ENCODE peak calls at places on chromosome 20, in four cellular contexts. One of them, this sample, is unnamed.
A peak's percentile ranks its signal among the peaks of the same experiment; 100 is the strongest.

GRCh38 chr20:25622450-25623224 is 1.2 kb downstream of the NANP start:
- DNase-seq in heart right ventricle: no peak
- DNase-seq in breast epithelium: no peak
- DNase-seq in pancreas: no peak
- DNase-seq in this sample: no peak

GRCh38 chr20:45211569-45212474 is 5.0 kb downstream of the SEMG1 start:
- DNase-seq in pancreas: no peak
- DNase-seq in breast epithelium: no peak
- DNase-seq in heart right ventricle: no peak
- DNase-seq in this sample: no peak

GRCh38 chr20:20482453-20482852 is 114.5 kb downstream of the INSM1 start:
- DNase-seq in heart right ventricle: no peak
- DNase-seq in pancreas: no peak
- DNase-seq in breast epithelium: no peak
- DNase-seq in this sample: no peak

GRCh38 chr20:18056174-18057105 is 1.3 kb downstream of the OVOL2 start:
- DNase-seq in pancreas: peak; percentile 19
- DNase-seq in breast epithelium: no peak
- DNase-seq in heart right ventricle: no peak
- DNase-seq in this sample: peak; percentile 46

GRCh38 chr20:38599410-38599882 is 2.2 kb upstream of the ARHGAP40 start:
- DNase-seq in pancreas: peak; percentile 74
- DNase-seq in breast epithelium: peak; percentile 72
- DNase-seq in heart right ventricle: peak; percentile 60
- DNase-seq in this sample: peak; percentile 85

GRCh38 chr20:11094711-11095110 is 420.9 kb upstream of the JAG1 start:
- DNase-seq in breast epithelium: no peak
- DNase-seq in pancreas: no peak
- DNase-seq in heart right ventricle: no peak
- DNase-seq in this sample: no peak

GRCh38 chr20:6954219-6954618 is 186.7 kb downstream of the BMP2 start:
- DNase-seq in pancreas: no peak
- DNase-seq in heart right ventricle: no peak
- DNase-seq in breast epithelium: no peak
- DNase-seq in this sample: no peak

GRCh38 chr20:18984238-18985200 is 170.9 kb downstream of the SCP2D1 start:
- DNase-seq in pancreas: peak; percentile 21
- DNase-seq in heart right ventricle: no peak
- DNase-seq in breast epithelium: no peak
- DNase-seq in this sample: no peak

GRCh38 chr20:33370296-33370695 is 31.0 kb downstream of the CDK5RAP1 start:
- DNase-seq in heart right ventricle: no peak
- DNase-seq in breast epithelium: no peak
- DNase-seq in pancreas: no peak
- DNase-seq in this sample: no peak

GRCh38 chr20:57577679-57578475 is 17.0 kb downstream of the PCK1 start:
- DNase-seq in heart right ventricle: no peak
- DNase-seq in breast epithelium: no peak
- DNase-seq in pancreas: no peak
- DNase-seq in this sample: peak; percentile 75

GRCh38 chr20:42041000-42041565 is 422.9 kb upstream of the CHD6 start:
- DNase-seq in breast epithelium: no peak
- DNase-seq in pancreas: no peak
- DNase-seq in heart right ventricle: no peak
- DNase-seq in this sample: no peak

GRCh38 chr20:45323731-45324130 is 15.6 kb upstream of the MATN4 start:
- DNase-seq in pancreas: no peak
- DNase-seq in heart right ventricle: no peak
- DNase-seq in breast epithelium: no peak
- DNase-seq in this sample: no peak

GRCh38 chr20:1225263-1225728 is 548 bp upstream of the RAD21L1 start:
- DNase-seq in breast epithelium: peak; percentile 32
- DNase-seq in pancreas: no peak
- DNase-seq in heart right ventricle: no peak
- DNase-seq in this sample: no peak
- H3K4me1 ChIP-seq in breast epithelium: no peaks in the 10 kb centered on the region
- H3K4me1 ChIP-seq in pancreas: no peaks in the 10 kb centered on the region
- H3K4me1 ChIP-seq in heart right ventricle: peaks cover 8% of the 10 kb centered on the region
- H3K4me1 ChIP-seq in this sample: no peaks in the 10 kb centered on the region

GRCh38 chr20:31722388-31723281 is at the start of gene BCL2L1:
- DNase-seq in heart right ventricle: peak; percentile 90
- DNase-seq in breast epithelium: peak; percentile 89
- DNase-seq in pancreas: peak; percentile 85
- DNase-seq in this sample: peak; percentile 92

GRCh38 chr20:31721408-31722332 is 998 bp downstream of the BCL2L1 start:
- DNase-seq in breast epithelium: no peak
- DNase-seq in heart right ventricle: no peak
- DNase-seq in pancreas: no peak
- DNase-seq in this sample: peak; percentile 68

GRCh38 chr20:31718952-31719643 is 3.6 kb downstream of the BCL2L1 start:
- DNase-seq in pancreas: no peak
- DNase-seq in heart right ventricle: no peak
- DNase-seq in breast epithelium: peak; percentile 91
- DNase-seq in this sample: no peak

GRCh38 chr20:31719644-31720485 is 2.8 kb downstream of the BCL2L1 start:
- DNase-seq in breast epithelium: peak; percentile 51
- DNase-seq in pancreas: no peak
- DNase-seq in heart right ventricle: no peak
- DNase-seq in this sample: no peak

GRCh38 chr20:31720486-31721407 is 1.9 kb downstream of the BCL2L1 start:
- DNase-seq in pancreas: no peak
- DNase-seq in heart right ventricle: no peak
- DNase-seq in breast epithelium: no peak
- DNase-seq in this sample: peak; percentile 71
- TF ChIP-seq CTCF in pancreas: no peak
- TF ChIP-seq CTCF in heart right ventricle: no peak
- TF ChIP-seq CTCF in breast epithelium: no peak
- TF ChIP-seq CTCF in this sample: no peak

GRCh38 chr20:12177657-12178293 is 260.1 kb downstream of the BTBD3 start:
- DNase-seq in breast epithelium: no peak
- DNase-seq in pancreas: peak; percentile 4
- DNase-seq in heart right ventricle: no peak
- DNase-seq in this sample: no peak

GRCh38 chr20:12173333-12173732 is 255.6 kb downstream of the BTBD3 start:
- DNase-seq in breast epithelium: no peak
- DNase-seq in pancreas: no peak
- DNase-seq in heart right ventricle: no peak
- DNase-seq in this sample: no peak

GRCh38 chr20:12179692-12180091 is 262.0 kb downstream of the BTBD3 start:
- DNase-seq in breast epithelium: no peak
- DNase-seq in heart right ventricle: no peak
- DNase-seq in pancreas: no peak
- DNase-seq in this sample: no peak

GRCh38 chr20:12171927-12172581 is 254.4 kb downstream of the BTBD3 start:
- DNase-seq in breast epithelium: peak; percentile 52
- DNase-seq in heart right ventricle: peak; percentile 23
- DNase-seq in pancreas: no peak
- DNase-seq in this sample: no peak

DNA sequence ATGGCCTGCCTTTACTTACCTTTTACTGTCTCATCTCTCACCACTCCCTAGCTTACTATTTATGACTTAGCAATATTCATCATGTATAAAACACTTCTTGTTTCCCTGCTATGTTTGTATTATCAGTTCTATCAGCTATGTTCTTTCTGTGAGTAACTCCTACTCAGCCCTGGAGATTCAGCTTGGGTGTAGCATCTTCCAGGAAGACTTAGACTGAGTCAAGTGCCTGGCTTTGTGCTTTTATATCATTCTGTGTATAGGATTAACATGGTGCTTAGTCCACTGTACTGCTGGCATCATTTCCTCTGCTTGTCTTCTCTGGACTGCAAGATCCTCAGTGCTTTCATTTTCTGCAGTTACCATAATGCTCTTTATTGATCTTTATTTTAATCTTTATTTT is 257.8 kb downstream of the BTBD3 start:
- DNase-seq in heart right ventricle: no peak
- DNase-seq in breast epithelium: no peak
- DNase-seq in pancreas: no peak
- DNase-seq in this sample: no peak
- H3K4me1 ChIP-seq in heart right ventricle: peaks cover 6% of the 10 kb centered on the region
- H3K4me1 ChIP-seq in breast epithelium: peaks cover 12% of the 10 kb centered on the region
- H3K4me1 ChIP-seq in pancreas: no peaks in the 10 kb centered on the region
- H3K4me1 ChIP-seq in this sample: no peaks in the 10 kb centered on the region

DNA sequence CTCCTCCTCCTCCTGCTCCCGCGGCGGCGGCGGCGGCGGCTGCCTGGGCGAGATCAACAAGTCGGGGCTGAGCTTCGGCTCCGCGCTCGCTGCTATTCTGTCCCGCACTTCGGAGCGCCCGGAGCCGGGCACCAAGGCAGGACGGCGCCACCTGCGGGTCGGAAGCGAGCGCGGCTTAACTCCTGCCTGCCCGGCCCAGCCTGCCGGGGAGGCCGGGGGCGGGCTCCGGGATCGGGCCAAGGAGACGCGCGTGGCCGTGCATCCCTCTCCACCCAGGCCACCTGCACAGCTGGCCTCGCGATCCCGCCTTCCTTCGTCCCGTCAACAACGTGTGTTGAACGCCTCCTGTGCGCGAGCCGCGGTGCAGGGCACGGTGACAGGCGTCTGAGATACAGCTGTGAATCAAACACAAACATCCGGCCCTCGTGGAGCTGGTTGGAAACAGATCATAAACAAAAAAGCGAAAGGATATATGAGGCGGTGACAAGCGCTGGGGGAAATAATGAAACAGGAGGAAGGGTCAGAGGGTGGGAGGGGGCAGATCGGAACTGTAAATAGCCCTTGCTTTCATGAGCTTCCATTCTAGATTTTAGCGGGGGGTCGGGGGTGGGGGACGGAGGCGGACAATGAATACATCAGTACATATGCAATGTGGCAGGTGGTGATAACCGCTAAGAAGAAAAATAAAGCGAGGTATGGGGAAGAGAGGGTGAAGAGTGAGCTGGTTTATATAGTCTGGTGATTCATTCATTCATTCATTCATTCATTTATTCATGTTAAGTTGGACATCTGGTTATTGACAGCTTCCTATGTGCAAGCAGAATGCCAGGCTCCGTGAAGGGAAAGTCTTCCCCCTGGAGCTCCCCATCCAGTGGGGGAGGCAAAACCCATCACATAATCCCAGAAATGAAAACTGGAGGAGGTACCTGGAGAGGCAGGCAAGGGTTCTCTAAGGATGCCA is 2.0 kb upstream of the KCNB1 start:
- DNase-seq in heart right ventricle: peak; percentile 71
- DNase-seq in pancreas: peak; percentile 63
- DNase-seq in breast epithelium: peak; percentile 60
- DNase-seq in this sample: peak; percentile 87
- TF ChIP-seq CTCF in heart right ventricle: peak; percentile 62
- TF ChIP-seq CTCF in pancreas: peak; percentile 42
- TF ChIP-seq CTCF in breast epithelium: peak; percentile 81
- TF ChIP-seq CTCF in this sample: peak; percentile 70

DNA sequence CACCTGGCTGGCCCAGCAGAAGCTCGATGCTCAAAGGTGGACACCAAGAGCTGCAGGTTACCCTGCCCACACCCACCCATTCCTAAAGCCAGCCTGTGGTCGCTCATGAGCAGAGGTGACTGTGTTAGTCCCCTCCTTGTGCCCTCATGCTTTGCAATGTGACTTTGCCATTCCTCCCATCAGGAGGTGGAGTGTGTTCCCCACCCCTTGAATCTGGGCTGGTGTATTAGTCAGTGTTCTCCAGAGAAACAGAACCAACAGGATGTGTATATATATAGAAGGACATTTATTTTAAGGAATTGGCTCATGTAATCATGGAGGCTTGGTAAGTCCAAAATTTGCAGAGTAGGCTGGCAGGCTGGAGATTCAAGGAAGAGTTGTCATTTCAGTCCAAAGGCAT is 54.4 kb upstream of the RNF24 start:
- DNase-seq in pancreas: no peak
- DNase-seq in breast epithelium: no peak
- DNase-seq in heart right ventricle: no peak
- DNase-seq in this sample: no peak
- H3K4me1 ChIP-seq in pancreas: no peaks in the 10 kb centered on the region
- H3K4me1 ChIP-seq in breast epithelium: no peaks in the 10 kb centered on the region
- H3K4me1 ChIP-seq in heart right ventricle: peaks cover 21% of the 10 kb centered on the region
- H3K4me1 ChIP-seq in this sample: no peaks in the 10 kb centered on the region

GRCh38 chr20:36885355-36885754 is 9.4 kb downstream of the TLDC2 start:
- DNase-seq in breast epithelium: no peak
- DNase-seq in pancreas: no peak
- DNase-seq in heart right ventricle: no peak
- DNase-seq in this sample: no peak
- TF ChIP-seq CTCF in breast epithelium: no peak
- TF ChIP-seq CTCF in pancreas: no peak
- TF ChIP-seq CTCF in heart right ventricle: no peak
- TF ChIP-seq CTCF in this sample: no peak

DNA sequence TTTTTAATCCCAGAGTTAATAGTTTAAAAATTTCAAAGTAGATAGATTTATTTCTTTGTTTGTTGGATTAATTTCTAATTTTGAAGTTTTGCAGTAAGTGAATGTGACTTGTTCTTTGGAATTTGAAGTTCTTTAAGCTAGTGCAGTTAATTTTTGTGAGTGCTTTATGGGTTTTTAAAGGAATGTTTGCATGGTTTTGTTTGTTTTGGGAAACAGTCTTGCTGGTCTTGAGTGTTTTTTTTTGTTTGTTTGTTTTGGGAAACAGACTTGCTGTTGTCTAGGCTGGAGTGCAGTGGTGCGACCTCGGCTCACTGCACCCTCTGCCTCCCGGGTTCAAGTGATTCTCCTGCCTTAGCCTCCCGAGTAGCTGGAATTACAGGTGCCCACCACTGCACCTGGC is 9.5 kb downstream of the PANK2 start:
- DNase-seq in breast epithelium: no peak
- DNase-seq in heart right ventricle: no peak
- DNase-seq in pancreas: no peak
- DNase-seq in this sample: no peak
- H3K4me1 ChIP-seq in breast epithelium: peaks cover 21% of the 10 kb centered on the region
- H3K4me1 ChIP-seq in heart right ventricle: peaks cover 64% of the 10 kb centered on the region
- H3K4me1 ChIP-seq in pancreas: no peaks in the 10 kb centered on the region
- H3K4me1 ChIP-seq in this sample: no peaks in the 10 kb centered on the region

This sample was measured in right lobe of liver.